ENCODE peak calls at places on chromosome 14, in seven cellular contexts. G, L, Z, V, C, P and J are unnamed samples.

GRCh38 chr14:101027966-101028365 is 124.4 kb upstream of the RTL1 start:
- DNase-seq in G (no peak), Z (no peak), C (no peak), V (peak), P (peak), L (no peak), J (no peak)

GRCh38 chr14:85528080-85528881 is 1.7 kb upstream of the FLRT2 start:
- DNase-seq in C (no peak), G (no peak), L (peak), V (no peak), Z (no peak), P (peak), J (no peak)

GRCh38 chr14:47715330-47715729 is 39.9 kb upstream of the MDGA2 start:
- DNase-seq in C (no peak), Z (no peak), G (no peak), L (no peak), P (no peak), V (no peak), J (no peak)

GRCh38 chr14:84080961-84081360 is 1449.0 kb upstream of the FLRT2 start:
- DNase-seq in Z (no peak), C (no peak), L (no peak), G (no peak), V (no peak), P (no peak), J (no peak)

GRCh38 chr14:31229638-31230229 is 22.1 kb upstream of the HECTD1 start:
- DNase-seq in Z (peak), P (no peak), C (no peak), V (no peak), G (no peak), L (peak), J (no peak)

GRCh38 chr14:35390577-35391387 is 13.8 kb downstream of the NFKBIA start:
- DNase-seq in G (no peak), Z (no peak), L (no peak), P (peak), V (peak), C (no peak), J (no peak)

GRCh38 chr14:102973706-102974280 is 51.3 kb downstream of the AMN start:
- DNase-seq in V (peak), L (no peak), G (no peak), C (no peak), P (peak), Z (no peak), J (no peak)

GRCh38 chr14:54548491-54548890 is 18.4 kb upstream of the SAMD4A start:
- DNase-seq in Z (no peak), P (no peak), L (no peak), C (no peak), G (no peak), V (no peak), J (no peak)

GRCh38 chr14:103130965-103131364 is 7.7 kb downstream of the TNFAIP2 start:
- DNase-seq in P (peak), C (no peak), Z (no peak), V (no peak), L (no peak), G (no peak), J (no peak)

GRCh38 chr14:67396381-67396965 is 15.5 kb downstream of the PLEK2 start:
- DNase-seq in L (no peak), P (no peak), C (no peak), G (no peak), Z (no peak), V (no peak), J (no peak)

GRCh38 chr14:96105921-96106441 is 66.8 kb downstream of the C14orf132 start:
- DNase-seq in P (no peak), G (no peak), C (no peak), L (no peak), Z (no peak), V (peak), J (no peak)

GRCh38 chr14:33343016-33343415 is 404.3 kb downstream of the NPAS3 start:
- DNase-seq in C (no peak), L (no peak), V (no peak), P (no peak), G (no peak), Z (no peak), J (no peak)

GRCh38 chr14:85618978-85619377 is 89.0 kb downstream of the FLRT2 start:
- DNase-seq in V (no peak), G (no peak), Z (no peak), L (no peak), P (no peak), C (no peak), J (no peak)

GRCh38 chr14:91380116-91380515 is 37.5 kb downstream of the CCDC88C start:
- DNase-seq in L (no peak), V (no peak), P (no peak), Z (no peak), G (no peak), C (no peak), J (no peak)

GRCh38 chr14:68146812-68147211 is 327.2 kb downstream of the RAD51B start:
- DNase-seq in G (no peak), L (peak), P (no peak), C (no peak), Z (no peak), V (no peak), J (no peak)